ENCODE peak calls at places on chromosome 9, in eight cellular contexts. One of them, this sample, is unnamed. For H3K4me1, the result is how much of the 10 kb centered on the place peaks cover.

GRCh38 chr9:106893088-106893487 is 30.1 kb downstream of the ZNF462 start:
- DNase-seq in SJSA1: peak
- DNase-seq in aorta: no peak
- DNase-seq in SK-N-SH: no peak
- DNase-seq in suprapubic skin: no peak
- DNase-seq in neuronal stem cell: no peak
- DNase-seq in body of pancreas: no peak
- DNase-seq in iPS DF 6.9: no peak
- DNase-seq in this sample: no peak

GRCh38 chr9:33044677-33045282 is 19.7 kb downstream of the DNAJA1 start:
- DNase-seq in SJSA1: no peak
- DNase-seq in aorta: no peak
- DNase-seq in SK-N-SH: peak
- DNase-seq in suprapubic skin: no peak
- DNase-seq in neuronal stem cell: peak
- DNase-seq in body of pancreas: peak
- DNase-seq in iPS DF 6.9: no peak
- DNase-seq in this sample: no peak

GRCh38 chr9:89137548-89138462 is 40.8 kb downstream of the SHC3 start:
- DNase-seq in SJSA1: peak
- DNase-seq in aorta: no peak
- DNase-seq in SK-N-SH: no peak
- DNase-seq in suprapubic skin: peak
- DNase-seq in neuronal stem cell: no peak
- DNase-seq in body of pancreas: peak
- DNase-seq in iPS DF 6.9: no peak
- DNase-seq in this sample: no peak

GRCh38 chr9:105026451-105026850 is 98.5 kb upstream of the ABCA1 start:
- DNase-seq in SJSA1: no peak
- DNase-seq in aorta: no peak
- DNase-seq in SK-N-SH: no peak
- DNase-seq in suprapubic skin: no peak
- DNase-seq in neuronal stem cell: no peak
- DNase-seq in body of pancreas: no peak
- DNase-seq in iPS DF 6.9: no peak
- DNase-seq in this sample: no peak

GRCh38 chr9:35162605-35163315 is 951 bp downstream of the UNC13B start:
- DNase-seq in SJSA1: no peak
- DNase-seq in aorta: no peak
- DNase-seq in SK-N-SH: peak
- DNase-seq in suprapubic skin: no peak
- DNase-seq in neuronal stem cell: peak
- DNase-seq in body of pancreas: no peak
- DNase-seq in iPS DF 6.9: no peak
- DNase-seq in this sample: no peak

GRCh38 chr9:134551176-134551575 is 90.4 kb upstream of the COL5A1 start:
- DNase-seq in SJSA1: no peak
- DNase-seq in aorta: peak
- DNase-seq in SK-N-SH: no peak
- DNase-seq in suprapubic skin: no peak
- DNase-seq in neuronal stem cell: no peak
- DNase-seq in body of pancreas: no peak
- DNase-seq in iPS DF 6.9: no peak
- DNase-seq in this sample: no peak

GRCh38 chr9:108072740-108073139 is 583.2 kb upstream of the KLF4 start:
- DNase-seq in SJSA1: no peak
- DNase-seq in aorta: no peak
- DNase-seq in SK-N-SH: no peak
- DNase-seq in suprapubic skin: no peak
- DNase-seq in neuronal stem cell: no peak
- DNase-seq in body of pancreas: no peak
- DNase-seq in iPS DF 6.9: no peak
- DNase-seq in this sample: no peak

GRCh38 chr9:117929873-117930272 is 225.7 kb downstream of the TLR4 start:
- DNase-seq in SJSA1: peak
- DNase-seq in aorta: no peak
- DNase-seq in SK-N-SH: no peak
- DNase-seq in suprapubic skin: no peak
- DNase-seq in neuronal stem cell: no peak
- DNase-seq in body of pancreas: no peak
- DNase-seq in iPS DF 6.9: no peak
- DNase-seq in this sample: no peak

GRCh38 chr9:75667155-75667554 is 223.3 kb upstream of the PCSK5 start:
- DNase-seq in SJSA1: no peak
- DNase-seq in aorta: no peak
- DNase-seq in SK-N-SH: no peak
- DNase-seq in suprapubic skin: no peak
- DNase-seq in neuronal stem cell: no peak
- DNase-seq in body of pancreas: no peak
- DNase-seq in iPS DF 6.9: no peak
- DNase-seq in this sample: no peak

DNA sequence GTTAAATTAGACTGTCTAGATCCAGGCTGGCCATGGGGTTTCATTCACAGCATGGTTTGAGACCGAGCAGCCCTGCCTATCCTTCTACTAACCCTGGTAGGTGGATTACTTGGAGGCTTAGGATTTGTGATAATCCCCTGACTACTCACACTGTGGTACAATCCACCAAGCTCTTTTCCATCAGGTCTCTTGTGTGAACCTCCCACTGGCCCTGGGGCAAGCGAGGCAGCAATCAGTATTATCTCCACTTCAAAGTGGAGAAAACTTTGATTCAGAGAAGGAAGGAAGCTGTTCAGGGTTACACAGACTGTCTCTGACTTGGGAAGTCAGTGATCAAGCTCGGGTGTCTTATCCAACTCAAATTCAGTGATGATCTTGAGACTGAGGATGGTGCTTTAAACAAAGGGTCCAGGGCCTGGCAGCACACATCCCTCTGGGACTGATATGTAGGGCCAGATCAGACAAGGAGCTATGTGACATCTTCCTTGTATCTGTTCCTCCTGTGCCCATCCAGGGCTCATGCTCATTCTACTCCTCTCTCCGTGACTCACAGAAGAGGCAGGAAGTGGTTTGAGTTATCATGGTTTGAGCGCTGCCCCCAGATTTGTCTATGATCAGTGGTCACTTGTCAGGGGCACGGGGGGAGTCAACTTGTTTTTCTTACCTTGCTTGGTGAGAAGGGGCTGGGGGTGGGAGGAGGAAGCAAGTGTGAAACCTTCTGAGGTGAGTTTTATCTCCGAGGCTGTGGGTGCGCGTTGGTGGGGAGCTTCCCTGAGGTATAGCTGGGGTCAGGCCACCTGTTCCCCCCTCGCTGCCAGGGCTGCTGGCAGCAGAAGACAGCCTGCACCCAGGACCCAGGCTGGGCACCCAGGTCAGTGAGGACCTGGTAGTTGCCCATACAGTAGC is 48.6 kb downstream of the RGS3 start:
- DNase-seq in SJSA1: no peak
- DNase-seq in aorta: no peak
- DNase-seq in SK-N-SH: no peak
- DNase-seq in suprapubic skin: no peak
- DNase-seq in neuronal stem cell: no peak
- DNase-seq in body of pancreas: no peak
- DNase-seq in iPS DF 6.9: no peak
- DNase-seq in this sample: peak
- H3K4me1 ChIP-seq in SJSA1: under half
- H3K4me1 ChIP-seq in aorta: under half
- H3K4me1 ChIP-seq in SK-N-SH: under half
- H3K4me1 ChIP-seq in suprapubic skin: under half
- H3K4me1 ChIP-seq in neuronal stem cell: under half
- H3K4me1 ChIP-seq in body of pancreas: under half
- H3K4me1 ChIP-seq in iPS DF 6.9: under half
- H3K4me1 ChIP-seq in this sample: half or more

GRCh38 chr9:126775926-126776325 is 28.9 kb upstream of the ZBTB43 start:
- DNase-seq in SJSA1: no peak
- DNase-seq in aorta: no peak
- DNase-seq in SK-N-SH: no peak
- DNase-seq in suprapubic skin: no peak
- DNase-seq in neuronal stem cell: no peak
- DNase-seq in body of pancreas: no peak
- DNase-seq in iPS DF 6.9: no peak
- DNase-seq in this sample: no peak
- H3K4me3 ChIP-seq in SJSA1: no peak
- H3K4me3 ChIP-seq in aorta: no peak
- H3K4me3 ChIP-seq in SK-N-SH: no peak
- H3K4me3 ChIP-seq in suprapubic skin: no peak
- H3K4me3 ChIP-seq in neuronal stem cell: no peak
- H3K4me3 ChIP-seq in body of pancreas: no peak
- H3K4me3 ChIP-seq in iPS DF 6.9: no peak
- H3K4me3 ChIP-seq in this sample: no peak

GRCh38 chr9:37386988-37387387 is 35.5 kb upstream of the GRHPR start:
- DNase-seq in SJSA1: no peak
- DNase-seq in aorta: no peak
- DNase-seq in SK-N-SH: no peak
- DNase-seq in suprapubic skin: no peak
- DNase-seq in neuronal stem cell: no peak
- DNase-seq in body of pancreas: no peak
- DNase-seq in iPS DF 6.9: no peak
- DNase-seq in this sample: no peak
- H3K4me1 ChIP-seq in SJSA1: under half
- H3K4me1 ChIP-seq in aorta: under half
- H3K4me1 ChIP-seq in SK-N-SH: under half
- H3K4me1 ChIP-seq in suprapubic skin: under half
- H3K4me1 ChIP-seq in neuronal stem cell: under half
- H3K4me1 ChIP-seq in body of pancreas: under half
- H3K4me1 ChIP-seq in iPS DF 6.9: under half
- H3K4me1 ChIP-seq in this sample: under half

GRCh38 chr9:127634021-127634420 is 21.9 kb downstream of the STXBP1 start:
- DNase-seq in SJSA1: no peak
- DNase-seq in aorta: no peak
- DNase-seq in SK-N-SH: no peak
- DNase-seq in suprapubic skin: no peak
- DNase-seq in neuronal stem cell: no peak
- DNase-seq in body of pancreas: no peak
- DNase-seq in iPS DF 6.9: no peak
- DNase-seq in this sample: no peak
- H3K4me3 ChIP-seq in SJSA1: no peak
- H3K4me3 ChIP-seq in aorta: no peak
- H3K4me3 ChIP-seq in SK-N-SH: no peak
- H3K4me3 ChIP-seq in suprapubic skin: no peak
- H3K4me3 ChIP-seq in neuronal stem cell: no peak
- H3K4me3 ChIP-seq in body of pancreas: no peak
- H3K4me3 ChIP-seq in iPS DF 6.9: no peak
- H3K4me3 ChIP-seq in this sample: no peak

GRCh38 chr9:136092353-136092650 is 2.8 kb downstream of the NACC2 start:
- DNase-seq in SJSA1: no peak
- DNase-seq in aorta: no peak
- DNase-seq in SK-N-SH: no peak
- DNase-seq in suprapubic skin: no peak
- DNase-seq in neuronal stem cell: no peak
- DNase-seq in body of pancreas: no peak
- DNase-seq in iPS DF 6.9: no peak
- DNase-seq in this sample: no peak
- H3K4me1 ChIP-seq in SJSA1: under half
- H3K4me1 ChIP-seq in aorta: under half
- H3K4me1 ChIP-seq in SK-N-SH: under half
- H3K4me1 ChIP-seq in suprapubic skin: half or more
- H3K4me1 ChIP-seq in neuronal stem cell: under half
- H3K4me1 ChIP-seq in body of pancreas: half or more
- H3K4me1 ChIP-seq in iPS DF 6.9: under half
- H3K4me1 ChIP-seq in this sample: under half